ENCODE peak calls at places on chromosomes 16 and 17, in eight cellular contexts. G is BJ, S is heart left ventricle, X is cardiac muscle cell, T is AG09309, R is upper lobe of right lung, N is endothelial cell of umbilical vein, E is HFFc6. J is an unnamed sample.

GRCh38 chr16:5062051-5062450 is 3.7 kb downstream of the C16orf89 start:
- DNase-seq in R (peak; percentile 37), S (no peak), E (no peak), T (no peak), G (no peak), X (no peak), N (no peak), J (no peak)

GRCh38 chr16:65534121-65534528 is 412.3 kb upstream of the CDH11 start:
- DNase-seq in S (no peak), T (no peak), R (no peak), G (no peak), N (no peak), X (no peak), E (peak; percentile 43), J (no peak)

GRCh38 chr17:44083250-44083849 is 12.8 kb downstream of the G6PC3 start:
- DNase-seq in X (no peak), S (no peak), G (no peak), N (peak; percentile 26), T (no peak), R (peak; percentile 60), E (no peak), J (no peak)

GRCh38 chr17:83143817-83144231 is 64.4 kb downstream of the METRNL start:
- DNase-seq in T (no peak), N (no peak), G (no peak), X (no peak), R (no peak), S (no peak), E (no peak), J (no peak)

GRCh38 chr17:70581459-70581858 is 412.1 kb downstream of the KCNJ2 start:
- DNase-seq in G (no peak), E (no peak), N (no peak), X (no peak), R (no peak), S (no peak), T (no peak), J (no peak)

GRCh38 chr17:15744091-15744676 is 12.1 kb downstream of the TBC1D26 start:
- DNase-seq in E (no peak), R (no peak), X (no peak), N (no peak), S (no peak), G (no peak), T (no peak), J (no peak)

GRCh38 chr17:57121308-57122042 is 36.4 kb downstream of the AKAP1 start:
- DNase-seq in G (no peak), E (peak; percentile 47), X (peak; percentile 65), T (no peak), R (no peak), S (no peak), N (peak; percentile 29), J (peak; percentile 66)

GRCh38 chr16:88907768-88908167 is 41.3 kb upstream of the PABPN1L start:
- DNase-seq in T (no peak), N (no peak), E (peak; percentile 17), S (no peak), X (no peak), G (no peak), R (no peak), J (no peak)

GRCh38 chr16:3938843-3939624 is 58.5 kb upstream of the CREBBP start:
- DNase-seq in E (peak; percentile 72), S (peak; percentile 88), X (peak; percentile 86), T (no peak), R (peak; percentile 83), G (peak; percentile 67), N (peak; percentile 55), J (peak; percentile 85)

GRCh38 chr17:2068589-2069051 is 13.7 kb downstream of the HIC1 start:
- DNase-seq in E (peak; percentile 53), X (no peak), S (no peak), R (no peak), T (no peak), N (peak; percentile 64), G (no peak), J (no peak)

GRCh38 chr17:67107811-67108210 is 63.5 kb downstream of the CACNG1 start:
- DNase-seq in G (peak; percentile 27), E (no peak), R (no peak), T (no peak), N (no peak), S (no peak), X (no peak), J (no peak)

GRCh38 chr17:49932131-49932723 is 36.8 kb upstream of the DLX4 start:
- DNase-seq in G (no peak), R (no peak), X (no peak), E (no peak), S (no peak), N (no peak), T (no peak), J (no peak)

GRCh38 chr16:86430814-86431213 is 79.5 kb upstream of the FOXF1 start:
- DNase-seq in R (no peak), E (no peak), N (no peak), X (no peak), G (no peak), T (no peak), S (no peak), J (no peak)

DNA sequence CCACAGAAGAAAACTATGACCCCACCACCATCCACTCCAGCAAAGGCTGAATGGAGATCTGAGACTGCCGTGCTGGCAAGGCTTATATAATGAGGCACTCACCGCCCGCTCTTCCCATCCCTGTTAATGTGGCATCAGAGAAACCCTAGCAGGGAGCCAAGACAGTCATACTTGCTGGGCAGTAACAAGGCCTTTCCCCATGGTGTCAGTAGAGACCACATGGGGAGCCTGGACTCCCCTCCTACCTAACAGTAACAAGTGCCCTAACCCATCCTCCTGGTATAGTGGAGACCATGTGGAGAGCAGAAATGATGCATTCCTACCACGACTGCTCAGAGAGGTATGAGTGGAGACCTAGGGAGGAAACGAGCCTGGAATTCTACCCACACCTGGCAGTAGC is 235.2 kb downstream of the C16orf78 start:
- DNase-seq in G (no peak), E (no peak), X (peak; percentile 75), R (no peak), S (no peak), N (peak; percentile 38), T (peak; percentile 64), J (no peak)
- TF ChIP-seq CTCF in G (peak; percentile 86), E (no peak), X (peak; percentile 76), R (peak; percentile 31), S (peak; percentile 51), N (peak; percentile 25), T (peak; percentile 93), J (peak; percentile 61)

GRCh38 chr16:58346831-58347371 is 45.4 kb upstream of the GINS3 start:
- DNase-seq in G (no peak), R (no peak), T (no peak), N (no peak), S (no peak), E (no peak), X (peak; percentile 27), J (no peak)

GRCh38 chr16:58348986-58349385 is 43.3 kb upstream of the GINS3 start:
- DNase-seq in G (no peak), X (no peak), T (no peak), S (no peak), R (no peak), E (no peak), N (no peak), J (no peak)

DNA sequence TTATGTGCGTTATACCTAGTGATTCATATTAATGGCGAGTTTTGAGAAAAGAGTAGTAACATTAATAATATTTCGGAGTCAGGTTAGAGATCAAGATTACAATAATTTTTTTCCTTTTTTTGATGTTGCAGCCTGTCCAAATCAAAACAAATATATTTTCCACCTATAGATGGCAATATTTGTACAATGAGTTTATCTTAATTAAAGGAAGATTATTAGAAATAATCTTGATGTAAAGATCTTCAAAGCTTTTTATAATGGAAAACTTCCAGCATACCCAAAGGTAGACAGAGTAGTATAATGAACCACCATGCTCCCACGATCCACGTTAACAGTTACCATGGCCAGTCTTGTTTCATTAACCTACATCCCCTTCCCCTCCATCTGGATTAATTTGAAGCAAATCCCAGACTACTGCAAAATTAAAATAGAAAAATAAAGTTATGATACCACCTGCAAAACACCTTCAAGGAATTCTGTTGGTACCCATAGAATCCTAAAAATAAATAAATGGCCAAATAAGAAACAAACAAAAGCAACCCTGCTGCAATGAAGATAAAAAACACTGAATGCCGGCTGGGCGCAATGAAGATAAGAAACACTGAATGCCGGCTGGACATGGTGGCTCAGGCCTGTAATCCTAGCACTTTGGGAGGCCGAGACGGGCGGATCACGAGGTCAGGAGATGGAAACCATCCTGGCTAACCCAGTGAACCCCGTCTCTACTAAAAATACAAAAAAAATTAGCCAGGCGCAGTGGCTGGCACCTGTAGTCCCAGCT is 46.5 kb upstream of the GINS3 start:
- DNase-seq in N (peak; percentile 34), S (no peak), E (no peak), G (no peak), T (no peak), X (no peak), R (no peak), J (no peak)
- TF ChIP-seq CTCF in N (peak; percentile 16), S (peak; percentile 46), E (peak; percentile 70), G (peak; percentile 21), T (peak; percentile 2), X (peak; percentile 25), R (peak; percentile 29), J (no peak)

GRCh38 chr16:2716948-2717347 is 3.1 kb downstream of the PRSS27 start:
- DNase-seq in S (no peak), X (no peak), G (no peak), R (no peak), N (no peak), E (no peak), T (no peak), J (no peak)
- TF ChIP-seq CTCF in S (no peak), X (no peak), G (no peak), R (no peak), N (no peak), E (no peak), T (no peak), J (no peak)

GRCh38 chr17:80442764-80443163 is 27.8 kb downstream of the ENDOV start:
- DNase-seq in E (no peak), X (no peak), G (no peak), N (no peak), T (no peak), R (no peak), S (no peak), J (no peak)

GRCh38 chr17:80441598-80442304 is 26.8 kb downstream of the ENDOV start:
- DNase-seq in G (no peak), R (no peak), N (no peak), T (no peak), E (no peak), S (no peak), X (no peak), J (no peak)

GRCh38 chr17:80442305-80442659 is 27.3 kb downstream of the ENDOV start:
- DNase-seq in R (no peak), G (no peak), N (no peak), T (no peak), E (no peak), S (no peak), X (no peak), J (no peak)

GRCh38 chr17:80443498-80443897 is 28.5 kb downstream of the ENDOV start:
- DNase-seq in T (no peak), E (no peak), N (no peak), S (no peak), G (no peak), R (no peak), X (no peak), J (no peak)

DNA sequence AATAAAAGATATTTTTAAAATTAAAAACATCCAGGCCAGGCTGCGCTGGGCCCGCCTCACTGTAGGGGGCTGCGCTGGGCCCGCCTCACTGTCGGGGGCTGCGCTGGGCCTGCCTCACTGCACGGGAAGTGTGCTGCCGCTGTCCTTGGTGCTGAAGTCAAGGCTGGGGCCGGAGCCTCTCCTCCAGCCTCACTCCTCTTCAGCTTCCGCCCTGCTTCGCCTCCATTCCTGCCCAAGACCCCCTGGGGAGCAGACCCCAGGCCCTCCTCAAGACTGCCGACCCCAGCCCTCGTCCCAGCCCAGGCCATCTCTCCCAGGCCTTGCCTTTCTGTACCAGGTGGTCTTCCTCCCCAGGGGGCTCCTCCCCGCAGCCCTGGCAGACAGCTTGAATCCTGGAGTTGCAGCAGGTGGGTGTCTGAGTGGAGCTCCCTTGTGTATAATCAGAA is 26.2 kb downstream of the ENDOV start:
- DNase-seq in X (peak; percentile 90), G (no peak), N (peak; percentile 11), R (no peak), T (no peak), S (no peak), E (no peak), J (peak; percentile 97)
- TF ChIP-seq CTCF in X (no peak), G (no peak), N (no peak), R (no peak), T (no peak), S (no peak), E (no peak), J (peak; percentile 34)